ENCODE peak calls at places on chromosomes 3 and 15, in five cellular contexts. O, B, P, M and L are unnamed samples.

GRCh38 chr3:49295489-49296058 is 18.5 kb upstream of the C3orf62 start:
- DNase-seq in O (no peak), P (no peak), M (no peak), B (no peak), L (no peak)

GRCh38 chr15:32671339-32672325 is 30.1 kb downstream of the SCG5 start:
- DNase-seq in P (no peak), M (no peak), O (no peak), B (no peak), L (no peak)

GRCh38 chr3:133138017-133138416 is 99.8 kb downstream of the TMEM108 start:
- DNase-seq in P (no peak), M (no peak), O (no peak), B (no peak), L (no peak)

GRCh38 chr3:5051772-5052171 is 70.3 kb upstream of the ARL8B start:
- DNase-seq in B (no peak), P (no peak), O (no peak), M (no peak), L (no peak)

GRCh38 chr3:49027634-49028033 is 1.6 kb downstream of the IMPDH2 start:
- DNase-seq in O (no peak), M (no peak), B (no peak), P (no peak), L (no peak)

GRCh38 chr3:178174201-178174880 is 361.9 kb upstream of the KCNMB2 start:
- DNase-seq in M (no peak), B (no peak), O (no peak), P (no peak), L (no peak)

GRCh38 chr15:88729581-88729980 is 73.7 kb upstream of the ACAN start:
- DNase-seq in O (no peak), P (no peak), M (no peak), B (no peak), L (no peak)

GRCh38 chr3:52532838-52533622 is 627 bp downstream of the NT5DC2 start:
- DNase-seq in O (no peak), B (peak), P (peak), M (peak), L (no peak)

GRCh38 chr3:174125267-174125844 is 727.8 kb downstream of the NLGN1 start:
- DNase-seq in B (no peak), O (peak), P (no peak), M (no peak), L (no peak)

GRCh38 chr3:48979451-48979850 is 10.6 kb upstream of the P4HTM start:
- DNase-seq in P (no peak), B (no peak), M (no peak), O (no peak), L (no peak)

GRCh38 chr15:87949934-87950298 is 306.6 kb downstream of the NTRK3 start:
- DNase-seq in O (peak), P (no peak), M (peak), B (no peak), L (peak)

GRCh38 chr3:134423153-134423552 is 48.9 kb upstream of the AMOTL2 start:
- DNase-seq in P (no peak), M (no peak), O (no peak), B (no peak), L (no peak)

GRCh38 chr3:50607271-50608091 is 4.1 kb downstream of the CISH start:
- DNase-seq in P (no peak), M (peak), B (no peak), O (no peak), L (no peak)

GRCh38 chr3:52144034-52144795 is 10.0 kb downstream of the POC1A start:
- DNase-seq in P (peak), B (peak), O (peak), M (peak), L (peak)

GRCh38 chr3:68953781-68954444 is 21.6 kb upstream of the TAFA4 start:
- DNase-seq in O (no peak), P (no peak), B (no peak), M (no peak), L (no peak)

GRCh38 chr15:78944669-78945407 is at the start of gene CTSH:
- DNase-seq in O (peak), M (no peak), P (peak), B (peak), L (peak)

GRCh38 chr3:21508244-21508643 is 242.8 kb downstream of the ZNF385D start:
- DNase-seq in M (no peak), O (no peak), B (no peak), P (no peak), L (no peak)

GRCh38 chr3:70308760-70309159 is 3.7 kb downstream of the MDFIC2 start:
- DNase-seq in M (no peak), B (no peak), P (no peak), O (peak), L (no peak)

GRCh38 chr3:65617209-65617608 is 421.5 kb downstream of the MAGI1 start:
- DNase-seq in M (no peak), P (no peak), B (no peak), O (no peak), L (no peak)

GRCh38 chr3:65867463-65868210 is 171.1 kb downstream of the MAGI1 start:
- DNase-seq in P (no peak), O (no peak), B (no peak), M (no peak), L (no peak)

GRCh38 chr3:185699927-185700326 is 113.8 kb downstream of the SENP2 start:
- DNase-seq in M (no peak), O (no peak), P (no peak), B (no peak), L (no peak)

GRCh38 chr3:52146811-52147210 is 7.4 kb downstream of the POC1A start:
- DNase-seq in B (no peak), O (no peak), M (no peak), P (no peak), L (no peak)

GRCh38 chr15:82789491-82789890 is 16.4 kb downstream of the FSD2 start:
- DNase-seq in B (no peak), M (no peak), P (no peak), O (no peak), L (no peak)

GRCh38 chr3:77329161-77329560 is 289.3 kb downstream of the ROBO2 start:
- DNase-seq in O (no peak), M (no peak), P (no peak), B (no peak), L (no peak)

GRCh38 chr3:17744693-17745092 is 2.3 kb upstream of the TBC1D5 start:
- DNase-seq in M (no peak), O (no peak), P (no peak), B (no peak), L (no peak)

DNA sequence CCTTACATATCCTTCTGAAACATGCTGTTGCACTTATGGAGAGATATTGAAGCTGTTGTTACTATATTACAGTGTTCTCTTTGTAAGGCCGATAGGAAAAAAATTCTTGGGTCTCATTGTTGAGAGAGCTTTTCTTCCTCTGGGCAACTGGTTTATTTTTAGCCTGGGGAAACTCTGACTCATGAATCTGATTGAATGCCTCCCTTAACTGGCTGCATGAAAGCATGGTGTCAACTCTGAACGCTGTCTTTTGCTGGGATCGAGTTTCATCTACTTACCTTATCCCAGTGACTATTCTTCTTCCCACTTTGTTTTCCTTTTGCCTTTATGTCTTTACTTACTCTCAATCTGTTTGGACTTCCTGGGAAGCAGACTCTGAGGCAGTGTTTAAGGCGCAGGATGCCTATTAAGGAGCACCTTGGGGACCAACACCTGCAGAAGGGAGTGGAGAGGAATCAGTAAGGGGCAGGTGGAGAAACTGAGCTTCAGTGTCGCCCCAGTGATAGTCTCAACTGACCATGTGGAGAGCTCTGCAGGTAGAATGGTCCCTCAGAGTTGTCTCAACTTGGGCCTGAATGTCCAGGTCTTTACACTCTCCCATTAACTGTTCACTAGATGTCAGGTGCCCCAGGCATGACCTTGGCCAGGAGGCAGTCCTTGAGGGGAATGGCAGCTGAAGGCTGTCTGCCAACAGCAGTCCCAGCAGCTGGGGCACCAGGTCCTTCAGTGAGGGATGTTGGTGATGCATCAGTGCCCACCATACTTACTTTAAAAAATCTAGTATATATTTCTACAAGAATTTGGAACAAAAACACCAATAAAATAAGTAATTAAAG is 88.9 kb upstream of the CCNL1 start:
- DNase-seq in O (peak), M (no peak), B (peak), P (no peak), L (no peak)
- TF ChIP-seq POLR2A in O (no peak), M (no peak), B (no peak), P (no peak), L (no peak)

GRCh38 chr3:101513419-101513986 is 491 bp upstream of the SENP7 start:
- DNase-seq in B (no peak), P (no peak), O (no peak), M (no peak), L (no peak)
- TF ChIP-seq POLR2A in B (no peak), P (no peak), O (no peak), M (no peak), L (no peak)

DNA sequence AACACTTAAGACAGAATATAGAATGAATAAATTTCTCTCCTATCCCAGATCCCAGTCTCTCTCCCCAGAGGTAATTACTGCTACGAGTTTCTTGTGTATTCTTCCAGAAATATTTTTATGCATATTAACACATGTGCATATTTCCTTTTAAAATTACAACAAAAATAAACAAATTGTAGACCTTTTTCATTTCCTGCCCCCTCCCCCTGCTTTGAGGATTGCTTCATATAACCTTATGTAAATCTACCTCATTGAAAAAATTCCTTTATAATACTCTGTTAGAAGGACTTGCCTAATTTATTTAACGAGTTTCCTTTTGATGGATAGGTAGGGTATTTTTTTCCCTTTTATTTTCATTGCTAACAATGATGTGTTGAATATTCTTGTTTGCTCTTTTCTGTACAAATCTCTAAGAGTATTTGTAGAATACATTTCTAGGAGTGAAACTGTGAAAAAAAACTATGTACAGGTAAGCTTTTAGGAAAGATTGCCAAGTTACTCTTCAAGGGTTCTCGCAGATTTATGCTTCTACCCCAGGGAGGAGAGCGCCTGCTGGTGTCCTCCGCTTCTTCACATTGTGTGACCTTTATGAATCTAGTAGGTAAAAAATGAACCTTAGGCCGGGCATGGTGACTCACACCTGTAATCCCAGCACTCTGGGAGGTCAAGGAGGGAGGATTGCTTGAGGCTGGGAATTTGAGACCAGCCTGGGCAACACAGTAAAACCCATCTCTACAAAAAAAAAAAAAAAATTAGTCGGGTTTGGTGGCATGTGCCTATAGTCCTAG is 257.7 kb upstream of the HES1 start:
- DNase-seq in M (no peak), B (no peak), P (no peak), O (no peak), L (no peak)
- TF ChIP-seq POLR2A in M (no peak), B (no peak), P (no peak), O (no peak), L (no peak)

GRCh38 chr15:71779073-71779797 is 31.1 kb upstream of the NR2E3 start:
- DNase-seq in P (no peak), O (no peak), M (no peak), B (no peak), L (no peak)
- TF ChIP-seq POLR2A in P (no peak), O (no peak), M (no peak), B (no peak), L (no peak)

GRCh38 chr3:57778499-57778898 is 22.4 kb downstream of the SLMAP start:
- DNase-seq in O (no peak), B (no peak), P (no peak), M (no peak), L (no peak)

GRCh38 chr3:57783186-57784088 is 27.3 kb downstream of the SLMAP start:
- DNase-seq in P (no peak), B (no peak), M (no peak), O (no peak), L (no peak)

DNA sequence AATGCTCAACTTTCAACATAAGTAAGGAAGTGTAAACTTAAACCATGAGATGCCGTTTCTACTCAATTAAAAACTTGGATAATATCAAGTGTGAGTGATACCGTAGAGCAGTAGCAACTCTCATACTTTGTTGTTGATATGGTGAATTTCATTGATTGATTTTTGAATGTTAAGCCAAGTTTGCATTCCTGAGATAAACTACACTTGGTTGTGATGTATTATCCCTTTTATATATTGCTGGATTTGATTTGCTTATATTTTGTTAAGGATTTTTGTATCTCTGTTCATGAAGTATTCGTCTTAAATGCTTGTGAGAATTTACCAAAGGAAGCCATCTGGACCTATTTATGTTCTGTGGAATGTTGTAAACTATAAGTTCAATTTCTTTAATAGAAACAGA is 21.7 kb downstream of the SLMAP start:
- DNase-seq in P (no peak), B (no peak), M (no peak), O (no peak), L (no peak)
- TF ChIP-seq POLR2A in P (no peak), B (no peak), M (no peak), O (no peak), L (no peak)